ENCODE peak calls at places on chromosomes 4 and X, in five cellular contexts. K is IMR-90, X is ovary, P is mucosa of descending colon, S is Peyer's patch. F is an unnamed sample. For H3K9me3, the result is how much of the 10 kb centered on the place peaks cover.

GRCh38 chr4:108270466-108271450 is 102.0 kb upstream of the LEF1 start:
- DNase-seq in S (no peak), X (no peak), P (no peak), K (peak), F (no peak)

GRCh38 chr4:100707786-100708185 is 190.0 kb upstream of the EMCN start:
- DNase-seq in K (no peak), S (no peak), P (no peak), X (no peak), F (no peak)

GRCh38 chrX:10254746-10255145 is 98.0 kb downstream of the CLCN4 start:
- DNase-seq in P (no peak), X (no peak), K (no peak), S (no peak), F (no peak)

GRCh38 chr4:7364979-7365378 is 69.8 kb downstream of the PSAPL1 start:
- DNase-seq in X (no peak), S (no peak), K (no peak), P (no peak), F (peak)

GRCh38 chrX:147912093-147912801 is 528 bp downstream of the FMR1 start:
- DNase-seq in S (peak), K (peak), X (peak), P (peak), F (peak)

GRCh38 chr4:145827885-145828284 is 110.7 kb downstream of the ZNF827 start:
- DNase-seq in X (no peak), P (no peak), S (no peak), K (no peak), F (peak)

GRCh38 chrX:150731795-150732194 is 38.6 kb downstream of the MTMR1 start:
- DNase-seq in P (no peak), K (peak), S (no peak), X (no peak), F (no peak)

GRCh38 chrX:22950278-22951266 is 49.2 kb upstream of the DDX53 start:
- DNase-seq in S (no peak), K (peak), X (peak), P (no peak), F (no peak)

GRCh38 chr4:186037692-186038658 is 31.0 kb upstream of the TLR3 start:
- DNase-seq in P (no peak), S (peak), K (peak), X (peak), F (peak)

GRCh38 chrX:72029473-72030411 is 102.0 kb downstream of the RTL5 start:
- DNase-seq in K (peak), X (no peak), P (no peak), S (peak), F (peak)

GRCh38 chr4:36196145-36196925 is 48.0 kb downstream of the ARAP2 start:
- DNase-seq in P (no peak), K (no peak), X (no peak), S (no peak), F (no peak)

GRCh38 chr4:7844247-7844991 is 95.2 kb downstream of the AFAP1 start:
- DNase-seq in X (peak), K (peak), S (peak), P (peak), F (peak)

GRCh38 chr4:26083987-26084386 is 170.0 kb downstream of the SMIM20 start:
- DNase-seq in K (peak), P (no peak), X (no peak), S (peak), F (peak)

GRCh38 chr4:134747108-134747805 is 545.7 kb upstream of the PABPC4L start:
- DNase-seq in X (no peak), K (no peak), P (no peak), S (no peak), F (no peak)

GRCh38 chrX:46218373-46218772 is 326.8 kb downstream of the ZNF674 start:
- DNase-seq in S (no peak), P (no peak), X (no peak), K (no peak), F (peak)

GRCh38 chrX:52140020-52140419 is 44.7 kb upstream of the MAGED4 start:
- DNase-seq in S (no peak), X (no peak), P (no peak), K (no peak), F (no peak)

GRCh38 chr4:98510757-98511517 is 147.5 kb downstream of the TSPAN5 start:
- DNase-seq in X (no peak), P (no peak), S (no peak), K (peak), F (no peak)

GRCh38 chr4:165293061-165293460 is 34.4 kb upstream of the MSMO1 start:
- DNase-seq in X (no peak), S (no peak), P (no peak), K (no peak), F (no peak)

GRCh38 chrX:23332101-23332887 is 2.4 kb upstream of the PTCHD1 start:
- DNase-seq in P (no peak), S (no peak), K (no peak), X (no peak), F (peak)

GRCh38 chr4:98659106-98659592 is 738 bp upstream of the TSPAN5 start:
- DNase-seq in K (peak), P (peak), X (no peak), S (no peak), F (peak)

GRCh38 chrX:2523911-2524310 is 23.1 kb upstream of the DHRSX start:
- DNase-seq in P (no peak), X (no peak), K (no peak), S (no peak), F (no peak)
- H3K9me3 ChIP-seq in P (under half), X (under half), K (under half), S (under half), F (under half)

DNA sequence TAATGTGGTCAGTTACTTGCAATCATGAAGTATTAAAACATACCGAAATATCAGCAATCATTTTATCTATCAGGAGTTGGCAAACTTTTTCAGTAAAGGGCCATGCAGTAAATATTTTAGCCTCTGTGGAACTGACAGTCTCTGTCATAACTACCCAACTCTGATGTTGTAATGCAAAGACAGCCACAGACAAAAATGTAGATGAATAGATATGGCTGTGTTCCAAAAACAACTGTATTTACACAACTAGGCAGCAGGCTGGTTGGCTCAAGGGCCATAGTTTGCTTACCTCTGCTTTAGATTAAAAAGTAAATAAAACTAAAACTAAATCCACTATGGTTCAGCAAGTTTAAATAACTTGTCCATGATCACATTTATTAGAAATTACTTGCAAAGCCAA is 200.1 kb downstream of the HS3ST1 start:
- DNase-seq in S (no peak), X (no peak), K (no peak), P (no peak), F (no peak)
- H3K9me3 ChIP-seq in S (under half), X (under half), K (under half), P (under half), F (under half)

DNA sequence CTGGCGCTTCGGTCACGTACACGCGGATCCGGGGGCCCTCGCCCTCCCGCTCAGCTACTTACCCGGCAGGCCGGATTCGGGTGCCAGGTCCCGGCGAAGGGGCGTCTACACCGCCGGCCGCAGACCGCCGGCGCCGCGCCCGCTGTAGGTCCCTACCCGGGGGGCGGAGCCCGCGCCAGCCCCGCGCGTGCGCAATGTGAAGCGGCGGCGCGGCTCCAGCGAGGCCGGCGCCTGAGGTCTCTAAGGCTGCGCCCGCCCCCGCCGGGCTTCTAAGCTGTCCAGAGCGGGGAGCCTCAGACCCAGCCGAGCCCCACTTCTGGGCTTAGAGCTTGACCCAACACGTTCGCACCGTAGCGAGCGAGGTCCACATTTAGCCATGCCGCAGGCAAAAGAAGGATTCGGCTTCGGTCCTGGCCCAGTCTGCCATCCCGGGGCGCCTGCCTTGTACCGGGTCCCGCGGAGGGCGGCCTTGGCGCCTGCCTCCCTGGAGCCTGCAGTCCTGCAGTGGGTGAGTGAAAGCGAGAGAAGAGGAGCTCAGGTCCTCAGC is at the start of gene ZNF518B:
- DNase-seq in S (peak), K (peak), X (peak), P (peak), F (peak)
- H3K9me3 ChIP-seq in S (under half), K (under half), X (under half), P (under half), F (under half)

GRCh38 chr4:74547042-74547441 is 102.1 kb downstream of the AREG start:
- DNase-seq in X (no peak), P (no peak), K (no peak), S (no peak), F (no peak)
- H3K9me3 ChIP-seq in X (under half), P (under half), K (under half), S (under half), F (under half)

GRCh38 chr4:19992694-19993093 is 259.0 kb upstream of the SLIT2 start:
- DNase-seq in K (no peak), X (no peak), S (no peak), P (no peak), F (no peak)

GRCh38 chr4:19987746-19988145 is 264.0 kb upstream of the SLIT2 start:
- DNase-seq in P (no peak), K (peak), S (no peak), X (no peak), F (no peak)

DNA sequence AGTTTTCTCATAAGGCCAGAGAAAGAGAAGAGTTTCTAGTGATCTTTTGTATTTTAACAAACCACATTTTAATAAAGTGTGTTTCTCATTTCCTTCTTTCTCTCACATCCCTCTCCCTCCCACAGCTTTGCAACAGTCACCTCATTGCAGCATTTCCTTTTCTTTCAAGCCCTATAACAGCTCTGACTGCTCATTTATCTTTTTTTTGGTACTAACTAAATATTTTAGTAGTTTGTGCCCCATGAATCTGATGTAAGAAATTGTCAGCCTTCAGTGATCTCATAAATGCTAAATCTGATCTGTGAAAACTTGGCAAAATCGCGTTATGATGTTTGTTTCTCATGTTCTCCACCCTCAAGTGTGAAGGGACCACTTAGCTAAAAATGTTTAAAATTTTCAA is 258.5 kb upstream of the SLIT2 start:
- DNase-seq in K (no peak), P (no peak), S (no peak), X (no peak), F (no peak)
- H3K9me3 ChIP-seq in K (under half), P (under half), S (under half), X (under half), F (under half)

GRCh38 chr4:138935-139334 is 14.6 kb downstream of the ZNF718 start:
- DNase-seq in X (no peak), P (no peak), K (no peak), S (no peak), F (no peak)
- H3K9me3 ChIP-seq in X (under half), P (half or more), K (under half), S (under half), F (under half)

GRCh38 chr4:107083-107443 is 17.2 kb upstream of the ZNF718 start:
- DNase-seq in P (no peak), S (no peak), X (no peak), K (no peak), F (no peak)
- H3K9me3 ChIP-seq in P (under half), S (under half), X (under half), K (half or more), F (under half)

DNA sequence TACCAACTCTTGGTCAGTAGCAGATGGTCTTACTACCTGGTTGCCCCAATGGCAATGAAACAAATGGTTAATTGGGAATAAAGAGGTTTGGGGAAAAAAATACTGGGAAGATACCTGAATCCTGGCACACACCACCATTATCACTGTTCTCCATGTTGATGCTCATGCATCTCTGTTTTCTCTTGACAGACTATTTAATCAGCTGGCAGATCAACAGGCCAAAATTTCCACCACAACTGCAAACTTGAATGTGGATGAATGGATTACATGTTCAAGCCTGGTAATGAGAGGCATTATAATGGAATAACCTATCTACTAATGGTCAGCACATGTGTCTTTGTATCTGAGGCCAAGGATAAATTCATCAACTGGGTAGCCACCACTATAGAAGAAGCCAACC is 45.7 kb downstream of the ZNF721 start:
- DNase-seq in X (no peak), P (no peak), K (no peak), S (no peak), F (no peak)
- H3K9me3 ChIP-seq in X (half or more), P (half or more), K (half or more), S (under half), F (under half)

F was measured in thyroid gland.